ENCODE peak calls at places on chromosomes 11 and 22, in nine cellular contexts. One of them, this sample, is unnamed.

GRCh38 chr11:44931466-44931865 is 19.2 kb downstream of the TP53I11 start:
- DNase-seq in AG08396: no peak
- DNase-seq in fibroblast of lung: no peak
- DNase-seq in substantia nigra: no peak
- DNase-seq in NCI-H1436: no peak
- DNase-seq in DMS 273 treated with DMSO at 0.1 percent for 48 hours: no peak
- DNase-seq in RWPE2: no peak
- DNase-seq in HTR-8/SVneo: no peak
- DNase-seq in right cardiac atrium: no peak
- DNase-seq in this sample: no peak

GRCh38 chr11:126603486-126603885 is 248.0 kb downstream of the ST3GAL4 start:
- DNase-seq in AG08396: no peak
- DNase-seq in fibroblast of lung: no peak
- DNase-seq in substantia nigra: no peak
- DNase-seq in NCI-H1436: no peak
- DNase-seq in DMS 273 treated with DMSO at 0.1 percent for 48 hours: no peak
- DNase-seq in RWPE2: no peak
- DNase-seq in HTR-8/SVneo: no peak
- DNase-seq in right cardiac atrium: no peak
- DNase-seq in this sample: no peak

GRCh38 chr11:73980001-73980960 is 2.4 kb downstream of the UCP2 start:
- DNase-seq in AG08396: peak
- DNase-seq in fibroblast of lung: peak
- DNase-seq in substantia nigra: no peak
- DNase-seq in NCI-H1436: peak
- DNase-seq in DMS 273 treated with DMSO at 0.1 percent for 48 hours: no peak
- DNase-seq in RWPE2: no peak
- DNase-seq in HTR-8/SVneo: no peak
- DNase-seq in right cardiac atrium: no peak
- DNase-seq in this sample: no peak

GRCh38 chr11:22193348-22194051 is 615 bp downstream of the ANO5 start:
- DNase-seq in AG08396: peak
- DNase-seq in fibroblast of lung: no peak
- DNase-seq in substantia nigra: no peak
- DNase-seq in NCI-H1436: no peak
- DNase-seq in DMS 273 treated with DMSO at 0.1 percent for 48 hours: peak
- DNase-seq in RWPE2: no peak
- DNase-seq in HTR-8/SVneo: no peak
- DNase-seq in right cardiac atrium: peak
- DNase-seq in this sample: no peak

GRCh38 chr22:26398741-26399153 is 30.3 kb upstream of the ASPHD2 start:
- DNase-seq in AG08396: peak
- DNase-seq in fibroblast of lung: peak
- DNase-seq in substantia nigra: peak
- DNase-seq in NCI-H1436: peak
- DNase-seq in DMS 273 treated with DMSO at 0.1 percent for 48 hours: no peak
- DNase-seq in RWPE2: no peak
- DNase-seq in HTR-8/SVneo: peak
- DNase-seq in right cardiac atrium: peak
- DNase-seq in this sample: peak

GRCh38 chr11:66970808-66971442 is 4.2 kb upstream of the C11orf86 start:
- DNase-seq in AG08396: peak
- DNase-seq in fibroblast of lung: peak
- DNase-seq in substantia nigra: no peak
- DNase-seq in NCI-H1436: no peak
- DNase-seq in DMS 273 treated with DMSO at 0.1 percent for 48 hours: no peak
- DNase-seq in RWPE2: peak
- DNase-seq in HTR-8/SVneo: peak
- DNase-seq in right cardiac atrium: peak
- DNase-seq in this sample: peak

GRCh38 chr22:40281717-40282116 is 64.6 kb upstream of the ADSL start:
- DNase-seq in AG08396: no peak
- DNase-seq in fibroblast of lung: no peak
- DNase-seq in substantia nigra: no peak
- DNase-seq in NCI-H1436: no peak
- DNase-seq in DMS 273 treated with DMSO at 0.1 percent for 48 hours: no peak
- DNase-seq in RWPE2: no peak
- DNase-seq in HTR-8/SVneo: no peak
- DNase-seq in right cardiac atrium: no peak
- DNase-seq in this sample: peak

GRCh38 chr11:17613428-17613962 is 66.4 kb downstream of the OTOG start:
- DNase-seq in AG08396: no peak
- DNase-seq in fibroblast of lung: no peak
- DNase-seq in substantia nigra: no peak
- DNase-seq in NCI-H1436: no peak
- DNase-seq in DMS 273 treated with DMSO at 0.1 percent for 48 hours: no peak
- DNase-seq in RWPE2: no peak
- DNase-seq in HTR-8/SVneo: no peak
- DNase-seq in right cardiac atrium: no peak
- DNase-seq in this sample: no peak

GRCh38 chr11:20093775-20094174 is 66.5 kb downstream of the DBX1 start:
- DNase-seq in AG08396: no peak
- DNase-seq in fibroblast of lung: peak
- DNase-seq in substantia nigra: no peak
- DNase-seq in NCI-H1436: no peak
- DNase-seq in DMS 273 treated with DMSO at 0.1 percent for 48 hours: no peak
- DNase-seq in RWPE2: no peak
- DNase-seq in HTR-8/SVneo: no peak
- DNase-seq in right cardiac atrium: no peak
- DNase-seq in this sample: no peak

GRCh38 chr22:44358723-44359440 is 46.1 kb upstream of the SHISAL1 start:
- DNase-seq in AG08396: no peak
- DNase-seq in fibroblast of lung: no peak
- DNase-seq in substantia nigra: no peak
- DNase-seq in NCI-H1436: no peak
- DNase-seq in DMS 273 treated with DMSO at 0.1 percent for 48 hours: no peak
- DNase-seq in RWPE2: peak
- DNase-seq in HTR-8/SVneo: no peak
- DNase-seq in right cardiac atrium: no peak
- DNase-seq in this sample: no peak

GRCh38 chr11:131867457-131868257 is 497.2 kb downstream of the NTM start:
- DNase-seq in AG08396: peak
- DNase-seq in fibroblast of lung: peak
- DNase-seq in substantia nigra: peak
- DNase-seq in NCI-H1436: peak
- DNase-seq in DMS 273 treated with DMSO at 0.1 percent for 48 hours: no peak
- DNase-seq in RWPE2: no peak
- DNase-seq in HTR-8/SVneo: peak
- DNase-seq in right cardiac atrium: peak
- DNase-seq in this sample: peak

GRCh38 chr11:8621147-8621546 is 27.1 kb upstream of the STK33 start:
- DNase-seq in AG08396: no peak
- DNase-seq in fibroblast of lung: no peak
- DNase-seq in substantia nigra: no peak
- DNase-seq in NCI-H1436: no peak
- DNase-seq in DMS 273 treated with DMSO at 0.1 percent for 48 hours: no peak
- DNase-seq in RWPE2: no peak
- DNase-seq in HTR-8/SVneo: no peak
- DNase-seq in right cardiac atrium: no peak
- DNase-seq in this sample: no peak

GRCh38 chr22:32823024-32823730 is 21.7 kb downstream of the TIMP3 start:
- DNase-seq in AG08396: no peak
- DNase-seq in fibroblast of lung: no peak
- DNase-seq in substantia nigra: no peak
- DNase-seq in NCI-H1436: no peak
- DNase-seq in DMS 273 treated with DMSO at 0.1 percent for 48 hours: no peak
- DNase-seq in RWPE2: no peak
- DNase-seq in HTR-8/SVneo: no peak
- DNase-seq in right cardiac atrium: no peak
- DNase-seq in this sample: peak

GRCh38 chr22:40193429-40194421 is 16.0 kb downstream of the TNRC6B start:
- DNase-seq in AG08396: no peak
- DNase-seq in fibroblast of lung: peak
- DNase-seq in substantia nigra: no peak
- DNase-seq in NCI-H1436: no peak
- DNase-seq in DMS 273 treated with DMSO at 0.1 percent for 48 hours: no peak
- DNase-seq in RWPE2: no peak
- DNase-seq in HTR-8/SVneo: no peak
- DNase-seq in right cardiac atrium: no peak
- DNase-seq in this sample: peak

This sample was measured in MCF 10A.